ENCODE peak calls at places on chromosomes 7 and 10, in nine cellular contexts. U, I, M, Q, P, Y, N, K and A are unnamed samples.

GRCh38 chr7:1717903-1718676 is 48.0 kb downstream of the ELFN1 start:
- DNase-seq in N (no peak), K (no peak), M (no peak), U (no peak), Y (no peak), Q (no peak), P (no peak), I (no peak), A (no peak)

GRCh38 chr7:21412291-21412896 is 15.5 kb upstream of the SP4 start:
- DNase-seq in Y (no peak), K (no peak), Q (no peak), I (no peak), P (no peak), M (no peak), U (no peak), N (no peak), A (no peak)

GRCh38 chr10:79344502-79345195 is 2.6 kb upstream of the PPIF start:
- DNase-seq in N (no peak), I (no peak), Y (no peak), Q (no peak), P (no peak), U (no peak), M (no peak), K (no peak), A (no peak)

GRCh38 chr10:86244296-86244695 is 122.3 kb downstream of the GRID1 start:
- DNase-seq in P (peak), Q (no peak), K (no peak), N (peak), Y (no peak), M (no peak), U (no peak), I (no peak), A (no peak)

GRCh38 chr10:101941871-101942270 is 98.3 kb upstream of the KCNIP2 start:
- DNase-seq in Y (peak), P (peak), K (no peak), I (no peak), M (no peak), N (no peak), Q (no peak), U (no peak), A (no peak)

GRCh38 chr10:131684976-131685375 is 215.8 kb upstream of the PPP2R2D start:
- DNase-seq in I (no peak), P (no peak), Y (no peak), U (no peak), K (no peak), N (no peak), M (no peak), Q (no peak), A (no peak)

GRCh38 chr7:116315803-116316202 is 105.5 kb downstream of the TES start:
- DNase-seq in M (no peak), U (no peak), N (no peak), I (no peak), K (no peak), Q (no peak), Y (no peak), P (no peak), A (no peak)

GRCh38 chr10:26540601-26541000 is 102.5 kb downstream of the APBB1IP start:
- DNase-seq in N (no peak), U (no peak), Q (no peak), M (no peak), K (no peak), Y (no peak), P (peak), I (no peak), A (no peak)

GRCh38 chr7:30201161-30201666 is 66.4 kb downstream of the MTURN start:
- DNase-seq in I (no peak), Y (no peak), N (no peak), Q (no peak), K (no peak), M (no peak), U (no peak), P (no peak), A (no peak)

GRCh38 chr7:140673063-140673769 is 471 bp downstream of the ADCK2 start:
- DNase-seq in P (peak), U (peak), I (peak), M (no peak), Q (no peak), K (peak), Y (no peak), N (peak), A (no peak)

GRCh38 chr7:99143853-99144672 is at the start of gene SMURF1:
- DNase-seq in P (peak), K (peak), I (peak), N (peak), M (no peak), U (peak), Y (peak), Q (peak), A (no peak)

GRCh38 chr10:118412918-118413317 is 70.8 kb upstream of the FAM204A start:
- DNase-seq in I (no peak), M (no peak), Y (no peak), P (no peak), Q (no peak), N (no peak), U (no peak), K (no peak), A (no peak)

GRCh38 chr7:101940151-101940550 is 122.7 kb downstream of the CUX1 start:
- DNase-seq in N (no peak), M (no peak), Q (no peak), Y (no peak), U (no peak), P (no peak), I (no peak), K (no peak), A (no peak)

GRCh38 chr7:146956323-146956722 is 839.7 kb downstream of the CNTNAP2 start:
- DNase-seq in I (no peak), N (no peak), P (no peak), M (no peak), K (no peak), U (no peak), Q (no peak), Y (no peak), A (no peak)

GRCh38 chr10:32253300-32253699 is 93.7 kb downstream of the EPC1 start:
- DNase-seq in P (no peak), N (no peak), I (peak), Q (no peak), M (no peak), Y (no peak), U (peak), K (no peak), A (no peak)

GRCh38 chr7:36862685-36863375 is 138.5 kb upstream of the AOAH start:
- DNase-seq in Y (no peak), M (no peak), P (peak), I (no peak), U (no peak), Q (no peak), N (no peak), K (no peak), A (no peak)

GRCh38 chr7:11589251-11589650 is 242.7 kb downstream of the THSD7A start:
- DNase-seq in K (no peak), M (no peak), U (no peak), I (no peak), Y (no peak), Q (no peak), P (no peak), N (no peak), A (no peak)

GRCh38 chr10:13046861-13047528 is 45.5 kb upstream of the CCDC3 start:
- DNase-seq in K (no peak), N (peak), P (no peak), Y (no peak), Q (no peak), I (no peak), M (no peak), U (no peak), A (no peak)

GRCh38 chr7:106514887-106515286 is 146.1 kb downstream of the CCDC71L start:
- DNase-seq in I (no peak), M (no peak), K (no peak), N (no peak), P (no peak), U (no peak), Q (no peak), Y (no peak), A (no peak)

GRCh38 chr10:123398180-123398591 is 244.0 kb downstream of the BUB3 start:
- DNase-seq in N (no peak), I (no peak), K (no peak), Q (no peak), M (no peak), Y (no peak), P (no peak), U (no peak), A (no peak)

GRCh38 chr10:45509491-45509890 is 135.5 kb downstream of the ALOX5 start:
- DNase-seq in Q (no peak), U (no peak), N (no peak), K (no peak), Y (no peak), P (no peak), I (no peak), M (no peak), A (no peak)

GRCh38 chr10:4719040-4719439 is 107.0 kb upstream of the AKR1E2 start:
- DNase-seq in Q (no peak), Y (no peak), P (peak), M (no peak), U (no peak), K (no peak), I (no peak), N (no peak), A (no peak)

GRCh38 chr7:139121-139520 is 53.2 kb upstream of the FAM20C start:
- DNase-seq in N (peak), I (no peak), K (no peak), M (no peak), P (no peak), Q (no peak), Y (no peak), U (no peak), A (no peak)

GRCh38 chr7:43647314-43647691 is 64.4 kb downstream of the STK17A start:
- DNase-seq in P (peak), I (no peak), U (no peak), M (no peak), K (no peak), Q (no peak), Y (peak), N (no peak), A (no peak)

GRCh38 chr10:122525788-122526187 is 34.8 kb upstream of the DMBT1 start:
- DNase-seq in P (no peak), K (no peak), I (no peak), U (peak), Q (no peak), Y (no peak), M (no peak), N (no peak), A (no peak)